ENCODE peak calls at places on chromosomes 1 and 21, in seven cellular contexts. F, L, Q, C, J, U and G are unnamed samples. For H3K4me1, the result is how much of the 10 kb centered on the place peaks cover.

GRCh38 chr1:92833840-92834239 is 2.0 kb downstream of the RPL5 start:
- DNase-seq in F (no peak), L (no peak), Q (no peak), C (no peak), J (no peak), U (no peak), G (no peak)

GRCh38 chr21:43727571-43728466 is 8.9 kb downstream of the PDXK start:
- DNase-seq in F (no peak), L (peak), Q (no peak), C (peak), J (no peak), U (no peak), G (no peak)

GRCh38 chr1:156076609-156077429 is 5.4 kb downstream of the MEX3A start:
- DNase-seq in F (no peak), L (no peak), Q (peak), C (no peak), J (peak), U (no peak), G (peak)

GRCh38 chr1:39576016-39576657 is 453 bp downstream of the PABPC4 start:
- DNase-seq in F (no peak), L (peak), Q (peak), C (no peak), J (no peak), U (no peak), G (peak)

GRCh38 chr1:161198877-161199431 is at the start of gene ADAMTS4:
- DNase-seq in F (peak), L (peak), Q (peak), C (no peak), J (peak), U (no peak), G (peak)

GRCh38 chr1:6727535-6727934 is 25.9 kb upstream of the DNAJC11 start:
- DNase-seq in F (peak), L (peak), Q (peak), C (peak), J (no peak), U (peak), G (peak)

GRCh38 chr1:118084400-118084799 is 100.6 kb downstream of the SPAG17 start:
- DNase-seq in F (peak), L (no peak), Q (no peak), C (no peak), J (no peak), U (no peak), G (no peak)

GRCh38 chr1:180267761-180268555 is 37.9 kb downstream of the LHX4 start:
- DNase-seq in F (no peak), L (no peak), Q (no peak), C (no peak), J (peak), U (peak), G (no peak)

GRCh38 chr1:39540504-39541031 is 36.0 kb downstream of the PABPC4 start:
- DNase-seq in F (no peak), L (no peak), Q (peak), C (no peak), J (peak), U (no peak), G (peak)

GRCh38 chr1:38117444-38117887 is 70.9 kb upstream of the POU3F1 start:
- DNase-seq in F (no peak), L (no peak), Q (no peak), C (no peak), J (no peak), U (no peak), G (no peak)

GRCh38 chr1:59705849-59706599 is 108.7 kb upstream of the HOOK1 start:
- DNase-seq in F (no peak), L (no peak), Q (no peak), C (no peak), J (no peak), U (no peak), G (no peak)

GRCh38 chr1:6014130-6014999 is 22.1 kb upstream of the NPHP4 start:
- DNase-seq in F (no peak), L (no peak), Q (peak), C (no peak), J (no peak), U (no peak), G (no peak)

GRCh38 chr21:31553461-31553860 is 106.0 kb upstream of the SOD1 start:
- DNase-seq in F (no peak), L (no peak), Q (no peak), C (no peak), J (no peak), U (no peak), G (no peak)

GRCh38 chr1:25018110-25018470 is 88.0 kb upstream of the RUNX3 start:
- DNase-seq in F (no peak), L (no peak), Q (no peak), C (no peak), J (no peak), U (no peak), G (no peak)

GRCh38 chr1:40862008-40862863 is at the start of gene CITED4:
- DNase-seq in F (peak), L (peak), Q (peak), C (peak), J (peak), U (peak), G (peak)
- H3K4me3 ChIP-seq in F (no peak), L (peak), Q (peak), C (peak), J (peak), U (peak), G (peak)

GRCh38 chr1:41041866-41042265 is 20.3 kb upstream of the SLFNL1 start:
- DNase-seq in F (no peak), L (no peak), Q (no peak), C (no peak), J (no peak), U (no peak), G (no peak)

GRCh38 chr1:41048540-41048939 is 27.0 kb upstream of the SLFNL1 start:
- DNase-seq in F (no peak), L (no peak), Q (no peak), C (no peak), J (no peak), U (no peak), G (no peak)

GRCh38 chr1:41044197-41044596 is 22.7 kb upstream of the SLFNL1 start:
- DNase-seq in F (no peak), L (no peak), Q (no peak), C (no peak), J (no peak), U (no peak), G (peak)

GRCh38 chr1:41046347-41046775 is 24.8 kb upstream of the SLFNL1 start:
- DNase-seq in F (no peak), L (no peak), Q (no peak), C (no peak), J (no peak), U (no peak), G (peak)

DNA sequence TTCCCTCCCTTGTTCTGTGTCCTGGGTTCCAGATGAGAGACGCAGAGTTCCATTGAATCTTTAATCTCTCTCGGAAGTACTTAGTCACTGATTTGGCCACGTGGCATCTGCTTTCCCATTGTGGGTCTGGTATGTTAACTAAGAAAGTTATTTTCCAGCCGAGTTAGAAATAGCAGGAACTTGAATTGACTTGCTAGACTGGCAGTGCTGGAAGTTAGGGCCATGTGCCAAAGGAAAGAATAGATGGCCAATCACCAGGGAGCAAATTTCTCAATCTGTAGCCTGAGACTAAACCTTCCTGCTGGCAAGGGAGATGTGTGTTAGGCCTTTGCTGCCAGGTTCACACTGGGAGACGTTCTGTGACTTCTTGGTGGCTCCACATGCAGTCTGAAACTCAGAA is 24.2 kb upstream of the SLFNL1 start:
- DNase-seq in F (no peak), L (peak), Q (no peak), C (no peak), J (no peak), U (no peak), G (peak)
- H3K4me1 ChIP-seq in F (under half), L (under half), Q (under half), C (under half), J (under half), U (under half), G (under half)

DNA sequence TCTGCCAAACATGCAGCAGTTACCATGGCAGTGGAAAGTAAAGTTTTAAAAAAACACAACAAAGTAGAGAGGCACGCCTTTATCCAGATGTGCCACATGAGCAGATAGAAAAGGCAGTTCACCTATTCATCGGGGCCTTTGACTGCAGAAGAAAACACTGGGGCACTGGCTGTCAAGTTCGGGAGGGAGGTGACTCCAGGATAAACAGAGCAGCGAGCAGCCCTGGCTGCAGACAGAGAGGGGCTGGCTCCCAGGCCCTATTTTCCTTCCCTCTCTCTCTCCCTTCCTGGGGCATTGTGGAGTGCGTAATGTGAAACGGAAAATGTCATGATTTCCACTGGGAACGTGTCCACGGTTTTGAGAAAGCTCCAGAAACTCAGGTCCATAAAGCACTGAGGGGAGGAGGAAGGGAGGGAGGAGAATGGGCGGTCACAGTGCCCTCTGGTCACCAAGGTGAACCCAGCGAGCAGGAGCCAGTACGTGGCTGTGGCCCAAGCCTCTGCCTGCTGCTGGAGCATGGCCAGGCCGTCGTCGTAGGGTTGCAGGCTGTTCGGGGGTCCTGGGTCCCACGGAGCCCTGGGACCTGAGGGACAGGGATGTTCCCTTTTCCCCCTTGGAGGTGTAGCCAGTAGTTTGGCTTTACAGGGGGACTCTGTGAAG is 114.7 kb upstream of the IRF2BP2 start:
- DNase-seq in F (no peak), L (peak), Q (peak), C (no peak), J (peak), U (no peak), G (peak)
- H3K4me3 ChIP-seq in F (no peak), L (peak), Q (no peak), C (peak), J (peak), U (peak), G (peak)

GRCh38 chr1:231241751-231242150 is 739 bp downstream of the GNPAT start:
- DNase-seq in F (no peak), L (no peak), Q (no peak), C (no peak), J (no peak), U (no peak), G (peak)

GRCh38 chr1:231238298-231238697 is 2.7 kb upstream of the GNPAT start:
- DNase-seq in F (no peak), L (no peak), Q (no peak), C (peak), J (no peak), U (no peak), G (no peak)

GRCh38 chr1:231240883-231241735 is at the start of gene GNPAT:
- DNase-seq in F (peak), L (peak), Q (peak), C (peak), J (peak), U (peak), G (peak)

GRCh38 chr1:231242516-231243198 is 1.6 kb downstream of the GNPAT start:
- DNase-seq in F (no peak), L (no peak), Q (no peak), C (no peak), J (no peak), U (no peak), G (no peak)

GRCh38 chr1:231240531-231240882 is 505 bp upstream of the GNPAT start:
- DNase-seq in F (no peak), L (no peak), Q (no peak), C (no peak), J (no peak), U (no peak), G (no peak)
- H3K4me1 ChIP-seq in F (under half), L (under half), Q (under half), C (half or more), J (under half), U (under half), G (under half)

GRCh38 chr1:47725732-47726495 is 271.3 kb downstream of the TRABD2B start:
- DNase-seq in F (peak), L (peak), Q (peak), C (peak), J (peak), U (peak), G (peak)
- H3K4me3 ChIP-seq in F (no peak), L (no peak), Q (no peak), C (no peak), J (peak), U (peak), G (peak)

GRCh38 chr1:164599272-164599671 is 40.3 kb downstream of the PBX1 start:
- DNase-seq in F (no peak), L (no peak), Q (no peak), C (no peak), J (no peak), U (no peak), G (no peak)
- H3K4me1 ChIP-seq in F (under half), L (half or more), Q (under half), C (under half), J (half or more), U (under half), G (half or more)